ENCODE peak calls at places on chromosomes 4 and X, in nine cellular contexts. R, I, D, T, Z, A, X, L and B are unnamed samples.

GRCh38 chr4:111792592-111792991 is 352.7 kb upstream of the FAM241A start:
- DNase-seq in R (no peak), I (no peak), D (no peak), T (no peak), Z (no peak), A (no peak), X (no peak), L (no peak), B (no peak)

GRCh38 chr4:47662975-47663374 is 174.9 kb downstream of the CORIN start:
- DNase-seq in R (peak), I (no peak), D (no peak), T (no peak), Z (no peak), A (no peak), X (no peak), L (peak), B (no peak)

GRCh38 chr4:167956676-167957075 is 135.7 kb upstream of the ANXA10 start:
- DNase-seq in R (no peak), I (no peak), D (no peak), T (no peak), Z (no peak), A (no peak), X (no peak), L (no peak), B (peak)

GRCh38 chrX:77119706-77120105 is 327.5 kb upstream of the FGF16 start:
- DNase-seq in R (no peak), I (no peak), D (no peak), T (no peak), Z (no peak), A (no peak), X (no peak), L (no peak), B (no peak)

GRCh38 chrX:11499076-11500044 is 166.4 kb downstream of the ARHGAP6 start:
- DNase-seq in R (no peak), I (no peak), D (no peak), T (no peak), Z (no peak), A (no peak), X (no peak), L (no peak), B (peak)

GRCh38 chr4:14792702-14793227 is 209.5 kb upstream of the CPEB2 start:
- DNase-seq in R (no peak), I (no peak), D (no peak), T (no peak), Z (no peak), A (no peak), X (no peak), L (no peak), B (peak)

GRCh38 chrX:10992110-10992509 is 119.0 kb upstream of the HCCS start:
- DNase-seq in R (no peak), I (no peak), D (no peak), T (no peak), Z (no peak), A (no peak), X (no peak), L (no peak), B (no peak)

GRCh38 chr4:174681723-174682300 is 147.2 kb downstream of the GLRA3 start:
- DNase-seq in R (no peak), I (no peak), D (no peak), T (no peak), Z (no peak), A (no peak), X (no peak), L (no peak), B (peak)

GRCh38 chrX:150615356-150615755 is 46.9 kb downstream of the MTM1 start:
- DNase-seq in R (no peak), I (no peak), D (no peak), T (no peak), Z (no peak), A (no peak), X (no peak), L (no peak), B (no peak)

GRCh38 chr4:83011779-83012630 is 1.4 kb upstream of the LIN54 start:
- DNase-seq in R (peak), I (peak), D (peak), T (no peak), Z (peak), A (peak), X (no peak), L (peak), B (peak)

GRCh38 chrX:24133280-24133679 is 16.2 kb upstream of the ZFX start:
- DNase-seq in R (no peak), I (no peak), D (no peak), T (no peak), Z (no peak), A (no peak), X (no peak), L (no peak), B (no peak)

GRCh38 chr4:2570551-2571222 is 34.2 kb downstream of the FAM193A start:
- DNase-seq in R (no peak), I (no peak), D (peak), T (no peak), Z (peak), A (no peak), X (no peak), L (no peak), B (no peak)

GRCh38 chr4:140816806-140817205 is 60.6 kb upstream of the TBC1D9 start:
- DNase-seq in R (no peak), I (no peak), D (no peak), T (no peak), Z (no peak), A (no peak), X (no peak), L (no peak), B (no peak)

GRCh38 chr4:184746532-184746870 is 12.6 kb upstream of the CENPU start:
- DNase-seq in R (peak), I (peak), D (peak), T (no peak), Z (no peak), A (peak), X (no peak), L (no peak), B (peak)

GRCh38 chr4:151604238-151604637 is 156.6 kb downstream of the GATB start:
- DNase-seq in R (no peak), I (no peak), D (no peak), T (no peak), Z (peak), A (no peak), X (no peak), L (no peak), B (peak)
- TF ChIP-seq CTCF in R (no peak), I (peak), D (peak), T (peak), Z (peak), A (peak), X (no peak), L (peak), B (peak)

DNA sequence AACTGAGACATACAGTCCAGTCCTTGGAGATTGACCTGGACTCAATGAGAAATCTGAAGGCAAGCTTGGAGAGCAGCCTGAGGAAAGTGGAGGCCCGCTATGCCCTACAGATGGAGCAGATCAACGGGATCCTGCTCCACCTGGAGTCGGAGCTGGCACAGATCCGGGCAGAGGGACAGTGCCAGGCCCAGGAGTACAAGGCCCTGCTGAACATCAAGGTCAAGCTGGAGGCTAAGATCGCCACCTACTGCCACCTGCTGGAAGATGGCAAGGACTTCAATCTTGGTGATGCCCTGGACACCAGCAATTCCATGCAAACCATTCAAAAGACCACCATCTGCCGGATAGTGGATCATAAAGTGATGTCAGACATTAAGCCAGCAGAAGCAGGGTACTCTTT is 20.4 kb upstream of the FRMPD3 start:
- DNase-seq in R (peak), I (no peak), D (no peak), T (no peak), Z (no peak), A (no peak), X (no peak), L (peak), B (peak)
- TF ChIP-seq CTCF in R (peak), I (no peak), D (peak), T (peak), Z (peak), A (peak), X (no peak), L (peak), B (peak)

GRCh38 chr4:145587088-145587487 is 32.1 kb upstream of the MMAA start:
- DNase-seq in R (no peak), I (no peak), D (no peak), T (no peak), Z (no peak), A (no peak), X (no peak), L (no peak), B (no peak)

GRCh38 chr4:145589923-145590702 is 29.1 kb upstream of the MMAA start:
- DNase-seq in R (no peak), I (no peak), D (no peak), T (no peak), Z (no peak), A (no peak), X (no peak), L (no peak), B (peak)
- TF ChIP-seq CTCF in R (no peak), I (no peak), D (no peak), T (no peak), Z (no peak), A (no peak), X (no peak), L (no peak), B (no peak)

DNA sequence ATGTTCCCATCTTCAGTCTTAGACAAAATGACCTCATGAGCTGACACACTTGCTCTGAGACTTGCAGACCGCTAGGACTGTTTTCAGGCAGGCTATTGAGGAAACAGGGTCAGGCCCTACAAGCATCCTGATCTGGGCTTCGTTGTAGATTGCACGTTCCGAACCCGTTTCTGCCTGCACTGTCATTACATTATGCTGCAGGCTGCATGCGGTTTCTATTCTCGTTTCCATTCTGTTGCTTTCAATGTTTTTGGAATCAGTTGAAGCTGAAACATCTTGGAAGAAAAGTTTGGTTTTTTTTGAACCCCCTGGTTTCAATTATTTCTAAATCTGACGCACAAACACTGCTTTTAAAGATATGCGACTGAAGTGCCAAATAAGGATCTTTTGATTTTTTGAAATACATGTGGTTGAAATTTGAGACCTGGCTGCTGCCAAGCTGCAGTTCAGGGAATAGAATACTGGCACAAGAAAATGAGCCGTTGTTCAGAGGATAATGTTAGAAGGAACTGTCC is 716.1 kb upstream of the INTU start:
- DNase-seq in R (no peak), I (no peak), D (no peak), T (no peak), Z (no peak), A (no peak), X (no peak), L (no peak), B (peak)
- TF ChIP-seq CTCF in R (no peak), I (no peak), D (no peak), T (no peak), Z (no peak), A (no peak), X (no peak), L (no peak), B (peak)